ENCODE peak calls at places on chromosomes 7 and 10, in four cellular contexts. One of them, this sample, is unnamed.

GRCh38 chr10:6543431-6544005 is 36.6 kb downstream of the PRKCQ start:
- DNase-seq in upper lobe of right lung: no peak
- DNase-seq in foreskin fibroblast: no peak
- DNase-seq in transverse colon: peak; percentile 11
- DNase-seq in this sample: no peak

GRCh38 chr10:94038024-94038423 is 44.3 kb downstream of the PLCE1 start:
- DNase-seq in upper lobe of right lung: no peak
- DNase-seq in transverse colon: no peak
- DNase-seq in foreskin fibroblast: peak; percentile 47
- DNase-seq in this sample: no peak

GRCh38 chr10:102602272-102603045 is 41.8 kb upstream of the TRIM8 start:
- DNase-seq in foreskin fibroblast: peak; percentile 68
- DNase-seq in transverse colon: no peak
- DNase-seq in upper lobe of right lung: no peak
- DNase-seq in this sample: no peak

GRCh38 chr10:103849880-103850571 is 5.3 kb downstream of the SH3PXD2A start:
- DNase-seq in upper lobe of right lung: no peak
- DNase-seq in foreskin fibroblast: peak; percentile 96
- DNase-seq in transverse colon: no peak
- DNase-seq in this sample: peak; percentile 81

GRCh38 chr10:131658476-131659110 is 242.2 kb upstream of the PPP2R2D start:
- DNase-seq in foreskin fibroblast: no peak
- DNase-seq in transverse colon: no peak
- DNase-seq in upper lobe of right lung: peak; percentile 53
- DNase-seq in this sample: no peak

GRCh38 chr7:149885191-149886017 is 11.6 kb downstream of the ATP6V0E2 start:
- DNase-seq in foreskin fibroblast: no peak
- DNase-seq in transverse colon: no peak
- DNase-seq in upper lobe of right lung: no peak
- DNase-seq in this sample: peak; percentile 41

GRCh38 chr10:70537398-70538194 is 59.0 kb downstream of the PALD1 start:
- DNase-seq in upper lobe of right lung: no peak
- DNase-seq in transverse colon: peak; percentile 62
- DNase-seq in foreskin fibroblast: peak; percentile 20
- DNase-seq in this sample: no peak

GRCh38 chr10:27998178-27998953 is 513 bp downstream of the ODAD2 start:
- DNase-seq in foreskin fibroblast: peak; percentile 46
- DNase-seq in transverse colon: peak; percentile 8
- DNase-seq in upper lobe of right lung: peak; percentile 70
- DNase-seq in this sample: peak; percentile 12

GRCh38 chr7:100603697-100604077 is 1.5 kb downstream of the PCOLCE start:
- DNase-seq in foreskin fibroblast: peak; percentile 57
- DNase-seq in upper lobe of right lung: no peak
- DNase-seq in transverse colon: no peak
- DNase-seq in this sample: no peak

GRCh38 chr10:131355116-131355515 is 43.6 kb upstream of the TCERG1L start:
- DNase-seq in upper lobe of right lung: no peak
- DNase-seq in transverse colon: no peak
- DNase-seq in foreskin fibroblast: no peak
- DNase-seq in this sample: no peak

GRCh38 chr10:29712108-29712507 is 77.3 kb upstream of the SVIL start:
- DNase-seq in upper lobe of right lung: no peak
- DNase-seq in foreskin fibroblast: no peak
- DNase-seq in transverse colon: no peak
- DNase-seq in this sample: no peak

GRCh38 chr7:54545241-54545563 is 3.0 kb downstream of the VSTM2A start:
- DNase-seq in upper lobe of right lung: no peak
- DNase-seq in foreskin fibroblast: no peak
- DNase-seq in transverse colon: no peak
- DNase-seq in this sample: no peak

GRCh38 chr10:125407000-125407502 is 246.7 kb upstream of the CTBP2 start:
- DNase-seq in upper lobe of right lung: no peak
- DNase-seq in foreskin fibroblast: peak; percentile 83
- DNase-seq in transverse colon: no peak
- DNase-seq in this sample: no peak

GRCh38 chr7:101363734-101364374 is 1.2 kb downstream of the COL26A1 start:
- DNase-seq in upper lobe of right lung: peak; percentile 83
- DNase-seq in foreskin fibroblast: peak; percentile 86
- DNase-seq in transverse colon: peak; percentile 62
- DNase-seq in this sample: peak; percentile 35

GRCh38 chr7:94039368-94040065 is 35.4 kb upstream of the BET1 start:
- DNase-seq in transverse colon: no peak
- DNase-seq in foreskin fibroblast: no peak
- DNase-seq in upper lobe of right lung: no peak
- DNase-seq in this sample: no peak

GRCh38 chr7:44541-44896 is 147.9 kb upstream of the FAM20C start:
- DNase-seq in upper lobe of right lung: no peak
- DNase-seq in transverse colon: no peak
- DNase-seq in foreskin fibroblast: no peak
- DNase-seq in this sample: no peak

GRCh38 chr7:132825222-132825621 is 249.0 kb upstream of the PLXNA4 start:
- DNase-seq in transverse colon: no peak
- DNase-seq in foreskin fibroblast: no peak
- DNase-seq in upper lobe of right lung: no peak
- DNase-seq in this sample: no peak

GRCh38 chr10:9096288-9096687 is 1041.8 kb downstream of the GATA3 start:
- DNase-seq in foreskin fibroblast: no peak
- DNase-seq in upper lobe of right lung: no peak
- DNase-seq in transverse colon: no peak
- DNase-seq in this sample: no peak

DNA sequence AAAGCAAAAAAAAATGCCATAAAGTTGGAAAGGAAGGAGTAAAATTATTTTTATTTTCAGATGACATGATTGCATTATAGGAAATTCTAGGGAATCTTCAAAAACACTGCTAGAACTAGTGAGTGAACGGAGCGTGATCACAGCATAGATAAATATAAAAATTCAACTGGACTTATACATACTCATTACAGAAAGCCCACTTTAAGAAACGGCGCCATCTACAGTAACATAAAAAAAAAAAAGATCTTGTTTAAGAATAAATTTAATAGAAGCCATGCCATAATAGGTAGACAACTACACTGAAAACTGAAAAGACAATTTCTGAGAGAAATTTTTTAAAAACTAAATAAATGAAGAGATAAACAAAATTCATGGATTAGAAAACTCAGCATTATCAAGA is 623.1 kb upstream of the MGMT start:
- DNase-seq in foreskin fibroblast: no peak
- DNase-seq in transverse colon: no peak
- DNase-seq in upper lobe of right lung: no peak
- DNase-seq in this sample: peak; percentile 3
- TF ChIP-seq CTCF in foreskin fibroblast: no peak
- TF ChIP-seq CTCF in transverse colon: no peak
- TF ChIP-seq CTCF in upper lobe of right lung: no peak
- TF ChIP-seq CTCF in this sample: no peak

DNA sequence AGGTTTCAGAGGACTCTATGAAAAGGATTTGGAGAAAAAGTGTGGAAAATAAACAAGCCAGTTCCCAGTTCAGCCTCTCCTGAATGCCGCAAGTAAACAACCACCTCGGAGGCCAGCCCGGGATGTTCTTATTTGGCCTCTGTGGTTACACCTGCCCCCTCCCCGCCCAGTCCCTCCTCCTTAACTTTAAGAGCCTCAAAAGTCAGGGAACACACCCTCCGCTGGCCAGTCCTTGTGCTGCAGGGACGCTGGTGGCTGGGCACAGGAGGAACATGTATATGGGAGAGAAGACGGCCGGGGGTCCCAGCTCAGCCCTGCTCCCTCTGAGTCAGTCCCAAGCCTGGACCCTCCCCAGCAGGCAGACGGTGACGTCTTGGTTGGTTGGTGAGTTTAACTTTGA is 6.1 kb downstream of the CHST3 start:
- DNase-seq in foreskin fibroblast: peak; percentile 62
- DNase-seq in transverse colon: no peak
- DNase-seq in upper lobe of right lung: peak; percentile 66
- DNase-seq in this sample: no peak
- TF ChIP-seq CTCF in foreskin fibroblast: no peak
- TF ChIP-seq CTCF in transverse colon: no peak
- TF ChIP-seq CTCF in upper lobe of right lung: no peak
- TF ChIP-seq CTCF in this sample: no peak

GRCh38 chr7:158828343-158829020 is 827 bp downstream of the ESYT2 start:
- DNase-seq in foreskin fibroblast: peak; percentile 40
- DNase-seq in upper lobe of right lung: peak; percentile 81
- DNase-seq in transverse colon: peak; percentile 62
- DNase-seq in this sample: no peak
- TF ChIP-seq CTCF in foreskin fibroblast: no peak
- TF ChIP-seq CTCF in upper lobe of right lung: no peak
- TF ChIP-seq CTCF in transverse colon: no peak
- TF ChIP-seq CTCF in this sample: no peak

GRCh38 chr10:53447576-53447975 is 675.0 kb upstream of the MBL2 start:
- DNase-seq in transverse colon: no peak
- DNase-seq in upper lobe of right lung: no peak
- DNase-seq in foreskin fibroblast: no peak
- DNase-seq in this sample: no peak

GRCh38 chr10:53458007-53458406 is 685.4 kb upstream of the MBL2 start:
- DNase-seq in upper lobe of right lung: no peak
- DNase-seq in foreskin fibroblast: no peak
- DNase-seq in transverse colon: no peak
- DNase-seq in this sample: no peak

GRCh38 chr10:53453196-53453595 is 680.6 kb upstream of the MBL2 start:
- DNase-seq in transverse colon: no peak
- DNase-seq in upper lobe of right lung: no peak
- DNase-seq in foreskin fibroblast: no peak
- DNase-seq in this sample: no peak
- TF ChIP-seq CTCF in transverse colon: no peak
- TF ChIP-seq CTCF in upper lobe of right lung: peak; percentile 12
- TF ChIP-seq CTCF in foreskin fibroblast: no peak
- TF ChIP-seq CTCF in this sample: no peak

DNA sequence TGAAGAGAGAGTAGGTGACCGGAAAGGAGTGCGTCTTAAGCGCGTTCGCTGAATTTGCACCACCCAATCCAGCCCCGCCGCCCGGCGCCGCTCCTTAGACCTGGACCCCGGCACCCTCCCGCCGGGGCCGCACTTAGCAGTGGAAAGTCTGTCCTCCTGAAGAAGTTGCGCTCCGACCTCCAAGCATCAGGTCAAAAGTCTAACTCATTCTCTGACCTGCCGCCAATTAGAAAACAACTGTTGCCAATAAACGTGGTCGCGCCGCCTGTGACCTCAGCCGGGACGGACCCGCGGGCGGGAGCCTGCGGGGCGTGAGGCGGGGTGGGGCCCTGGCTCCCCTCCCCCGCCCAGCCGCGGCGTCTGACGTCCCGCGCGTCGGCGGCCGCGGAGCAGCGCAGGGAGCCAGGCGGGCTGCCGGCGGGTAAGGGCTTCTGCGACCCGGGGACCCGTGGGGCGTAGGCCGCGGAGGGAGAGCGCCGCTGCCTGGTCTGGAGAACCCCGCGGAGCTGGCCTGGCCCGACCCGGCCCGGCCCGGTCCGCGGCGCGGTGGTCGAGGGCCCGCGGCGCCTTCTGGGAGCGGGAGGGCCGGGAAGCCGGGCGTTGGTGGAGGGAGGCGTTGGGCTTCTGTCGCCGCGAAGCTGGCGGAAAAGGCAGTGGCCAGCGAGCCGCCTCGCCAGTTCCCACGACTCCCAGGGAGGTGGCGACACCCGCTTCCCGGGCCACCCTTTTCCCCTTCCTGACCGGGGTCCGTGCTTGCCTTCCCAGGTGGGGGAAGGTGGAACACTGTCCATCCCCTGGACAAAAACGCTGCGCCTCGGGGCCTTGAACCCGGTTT is at the start of gene BCAP29:
- DNase-seq in transverse colon: peak; percentile 81
- DNase-seq in upper lobe of right lung: peak; percentile 90
- DNase-seq in foreskin fibroblast: peak; percentile 86
- DNase-seq in this sample: no peak
- TF ChIP-seq CTCF in transverse colon: no peak
- TF ChIP-seq CTCF in upper lobe of right lung: peak; percentile 32
- TF ChIP-seq CTCF in foreskin fibroblast: no peak
- TF ChIP-seq CTCF in this sample: no peak

GRCh38 chr10:75111367-75111905 is at the start of gene SAMD8:
- DNase-seq in transverse colon: peak; percentile 97
- DNase-seq in foreskin fibroblast: peak; percentile 98
- DNase-seq in upper lobe of right lung: peak; percentile 99
- DNase-seq in this sample: peak; percentile 88
- TF ChIP-seq CTCF in transverse colon: peak; percentile 34
- TF ChIP-seq CTCF in foreskin fibroblast: no peak
- TF ChIP-seq CTCF in upper lobe of right lung: peak; percentile 34
- TF ChIP-seq CTCF in this sample: peak; percentile 20